ENCODE peak calls at places on chromosomes 4 and X, in ten cellular contexts. C is endothelial cell of umbilical vein; F is spleen; D is thoracic aorta; J is kidney; X is fibroblast of lung; Y is naive thymus-derived CD4-positive, alpha-beta T cell; A is body of pancreas; H is Caco-2; S is right atrium auricular region. M is an unnamed sample.

GRCh38 chr4:113012776-113013175 is 36.7 kb upstream of the ANK2 start:
- DNase-seq in A (no peak), D (no peak), Y (no peak), H (no peak), J (no peak), F (no peak), C (no peak), S (no peak), X (peak; percentile 10), M (no peak)

GRCh38 chrX:106220177-106220576 is 52.1 kb downstream of the PWWP3B start:
- DNase-seq in X (no peak), A (no peak), S (no peak), F (no peak), J (no peak), D (no peak), C (no peak), Y (no peak), H (no peak), M (no peak)

GRCh38 chr4:178752954-178753525 is 1310.8 kb upstream of the AGA start:
- DNase-seq in A (no peak), H (no peak), Y (no peak), C (no peak), S (no peak), X (peak; percentile 1), D (no peak), J (no peak), F (no peak), M (no peak)

GRCh38 chr4:166162327-166162726 is 289.3 kb downstream of the TLL1 start:
- DNase-seq in J (no peak), Y (no peak), F (no peak), D (no peak), A (no peak), C (no peak), S (no peak), H (no peak), X (no peak), M (no peak)

GRCh38 chr4:101914761-101915160 is 124.2 kb downstream of the BANK1 start:
- DNase-seq in A (no peak), J (no peak), Y (no peak), F (no peak), D (no peak), C (no peak), H (no peak), X (no peak), S (no peak), M (no peak)

GRCh38 chr4:145505945-145506344 is 24.3 kb downstream of the SMAD1 start:
- DNase-seq in S (no peak), H (no peak), C (no peak), J (no peak), F (no peak), A (no peak), Y (no peak), X (no peak), D (no peak), M (no peak)

GRCh38 chr4:109631709-109632108 is 71.5 kb downstream of the CASP6 start:
- DNase-seq in H (no peak), C (no peak), Y (no peak), D (no peak), F (no peak), J (no peak), A (peak; percentile 27), S (no peak), X (no peak), M (no peak)

GRCh38 chrX:29797156-29797555 is 418.2 kb upstream of the MAGEB2 start:
- DNase-seq in A (no peak), X (no peak), C (no peak), F (no peak), D (no peak), J (no peak), S (no peak), H (no peak), Y (no peak), M (no peak)

GRCh38 chrX:123713841-123714240 is 19.0 kb downstream of the THOC2 start:
- DNase-seq in S (no peak), D (no peak), A (no peak), X (peak; percentile 3), Y (no peak), J (no peak), F (no peak), H (no peak), C (peak; percentile 1), M (no peak)

GRCh38 chr4:17670423-17670822 is 56.0 kb downstream of the MED28 start:
- DNase-seq in D (no peak), F (no peak), H (no peak), C (no peak), X (no peak), J (no peak), A (no peak), Y (no peak), S (no peak), M (no peak)

GRCh38 chr4:106981431-106981830 is 54.7 kb downstream of the DKK2 start:
- DNase-seq in H (no peak), X (no peak), C (no peak), Y (no peak), S (no peak), A (no peak), D (no peak), F (no peak), J (no peak), M (no peak)

GRCh38 chr4:80115368-80116181 is 42.5 kb upstream of the ANTXR2 start:
- DNase-seq in C (no peak), A (no peak), J (no peak), S (no peak), Y (no peak), F (no peak), X (peak; percentile 60), H (peak; percentile 35), D (no peak), M (no peak)

GRCh38 chr4:102345795-102346100 is 466 bp upstream of the SLC39A8 start:
- DNase-seq in H (no peak), J (no peak), C (no peak), A (no peak), F (no peak), S (no peak), D (no peak), X (peak; percentile 6), Y (no peak), M (no peak)

GRCh38 chr4:124948976-124949597 is 236.6 kb upstream of the ANKRD50 start:
- DNase-seq in C (peak; percentile 80), F (no peak), S (no peak), D (no peak), A (no peak), J (no peak), X (peak; percentile 90), H (no peak), Y (no peak), M (no peak)

GRCh38 chrX:108199691-108200090 is 108.1 kb downstream of the ATG4A start:
- DNase-seq in F (no peak), D (no peak), S (no peak), Y (no peak), C (peak; percentile 44), H (peak; percentile 31), A (no peak), J (no peak), X (peak; percentile 15), M (no peak)

GRCh38 chr4:176377705-176378302 is 58.0 kb downstream of the SPCS3 start:
- DNase-seq in H (no peak), X (peak; percentile 33), Y (peak; percentile 1), D (no peak), S (no peak), F (no peak), J (no peak), C (peak; percentile 39), A (no peak), M (no peak)

GRCh38 chr4:43776371-43776770 is 672.2 kb downstream of the KCTD8 start:
- DNase-seq in S (no peak), D (no peak), X (peak; percentile 9), Y (no peak), A (no peak), C (peak; percentile 24), J (no peak), F (no peak), H (no peak), M (no peak)

GRCh38 chr4:158822348-158822747 is 53.5 kb downstream of the FNIP2 start:
- DNase-seq in Y (no peak), S (no peak), C (no peak), H (no peak), A (no peak), J (no peak), X (no peak), D (no peak), F (no peak), M (no peak)
- H3K4me1 ChIP-seq in Y (peaks cover 23% of the 10 kb centered on the region), S (no peaks in the 10 kb centered on the region), C (peaks cover 54% of the 10 kb centered on the region), H (peaks cover 55% of the 10 kb centered on the region), A (peaks cover 92% of the 10 kb centered on the region), J (peaks cover 60% of the 10 kb centered on the region), X (peaks cover 7% of the 10 kb centered on the region), D (peaks cover 95% of the 10 kb centered on the region), F (peaks cover 51% of the 10 kb centered on the region), M (peaks cover 60% of the 10 kb centered on the region)

GRCh38 chr4:44978035-44978434 is 251.7 kb upstream of the GNPDA2 start:
- DNase-seq in D (no peak), S (no peak), C (no peak), F (no peak), X (no peak), Y (no peak), H (no peak), J (no peak), A (no peak), M (no peak)
- H3K4me1 ChIP-seq in D (no peaks in the 10 kb centered on the region), S (no peaks in the 10 kb centered on the region), C (no peaks in the 10 kb centered on the region), F (no peaks in the 10 kb centered on the region), X (no peaks in the 10 kb centered on the region), Y (no peaks in the 10 kb centered on the region), H (no peaks in the 10 kb centered on the region), J (no peaks in the 10 kb centered on the region), A (no peaks in the 10 kb centered on the region), M (no peaks in the 10 kb centered on the region)

DNA sequence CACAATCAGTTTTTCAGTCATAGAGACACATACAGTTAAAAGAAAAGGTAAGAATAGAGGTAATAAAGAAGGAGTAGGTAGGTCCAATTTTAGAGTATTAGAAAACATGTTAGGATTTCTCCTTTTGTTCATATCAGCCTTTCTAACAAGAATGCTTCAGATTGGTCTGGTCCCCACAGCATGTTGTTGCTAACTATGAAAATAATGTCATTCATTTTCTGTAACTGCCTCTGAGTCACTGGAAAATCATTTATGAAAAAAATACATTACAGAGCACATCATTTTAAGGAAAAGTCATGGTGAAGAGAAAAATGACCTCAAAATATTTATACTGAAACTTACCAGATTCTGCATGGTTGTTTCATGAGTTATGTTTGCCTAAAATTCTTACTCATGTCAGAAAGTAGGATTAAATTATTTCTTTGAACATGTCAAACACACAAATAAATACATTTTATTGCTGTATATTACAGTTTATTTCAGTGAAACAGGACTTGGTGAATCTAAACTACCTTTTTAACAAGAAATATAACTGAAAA is 35.2 kb downstream of the DTHD1 start:
- DNase-seq in J (no peak), A (no peak), S (no peak), Y (no peak), C (no peak), F (no peak), X (peak; percentile 71), H (no peak), D (no peak), M (no peak)
- H3K4me1 ChIP-seq in J (no peaks in the 10 kb centered on the region), A (no peaks in the 10 kb centered on the region), S (no peaks in the 10 kb centered on the region), Y (no peaks in the 10 kb centered on the region), C (no peaks in the 10 kb centered on the region), F (peaks cover 45% of the 10 kb centered on the region), X (no peaks in the 10 kb centered on the region), H (no peaks in the 10 kb centered on the region), D (no peaks in the 10 kb centered on the region), M (no peaks in the 10 kb centered on the region)

DNA sequence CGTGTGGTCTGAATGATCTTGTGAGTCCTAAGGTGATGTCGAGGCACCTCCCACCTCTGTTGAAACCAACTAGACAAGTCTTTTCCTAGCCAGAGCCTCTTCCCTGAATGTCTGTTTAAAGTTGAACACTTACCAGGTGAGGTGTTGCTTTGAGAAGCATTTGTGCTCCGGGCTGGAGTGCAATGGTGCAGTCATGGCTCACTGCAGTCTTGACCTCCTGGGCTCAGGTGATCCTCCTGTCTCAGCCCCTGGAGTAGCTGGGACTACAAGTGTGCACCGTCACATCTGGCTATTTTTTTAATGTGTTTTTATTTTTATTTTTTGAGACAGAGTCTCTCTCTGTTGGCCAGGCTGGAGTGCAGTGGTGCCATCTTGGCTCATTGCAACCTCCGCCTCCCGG is 18.1 kb downstream of the RNF4 start:
- DNase-seq in H (no peak), Y (no peak), J (peak; percentile 15), X (no peak), D (no peak), A (no peak), F (no peak), S (no peak), C (no peak), M (no peak)
- H3K4me1 ChIP-seq in H (no peaks in the 10 kb centered on the region), Y (peaks cover 46% of the 10 kb centered on the region), J (peaks cover 45% of the 10 kb centered on the region), X (peaks cover 6% of the 10 kb centered on the region), D (peaks cover 46% of the 10 kb centered on the region), A (peaks cover 66% of the 10 kb centered on the region), F (peaks cover 90% of the 10 kb centered on the region), S (no peaks in the 10 kb centered on the region), C (peaks cover 45% of the 10 kb centered on the region), M (peaks cover 78% of the 10 kb centered on the region)

M was measured in vagina.